ENCODE peak calls at places on chromosomes 12 and 14, in seven cellular contexts. Z is cardiac muscle cell, Y is lower lobe of right lung, F is astrocyte, M is A549, N is tibial artery, W is vagina. Q is an unnamed sample. For H3K4me1, the result is how much of the 10 kb centered on the place peaks cover.

GRCh38 chr12:115341442-115341841 is 657.5 kb upstream of the TBX3 start:
- DNase-seq in Z (no peak), Y (no peak), F (peak), M (peak), N (peak), W (no peak), Q (peak)

GRCh38 chr12:93441111-93441616 is 583 bp downstream of the UBE2N start:
- DNase-seq in Z (peak), Y (peak), F (no peak), M (peak), N (peak), W (no peak), Q (peak)

GRCh38 chr12:42923564-42923963 is 334.0 kb upstream of the PRICKLE1 start:
- DNase-seq in Z (no peak), Y (no peak), F (no peak), M (no peak), N (no peak), W (no peak), Q (no peak)

GRCh38 chr12:31874961-31875608 is 84.1 kb upstream of the RESF1 start:
- DNase-seq in Z (no peak), Y (peak), F (peak), M (peak), N (no peak), W (no peak), Q (peak)

GRCh38 chr14:36834293-36834692 is 172.6 kb downstream of the PAX9 start:
- DNase-seq in Z (no peak), Y (no peak), F (no peak), M (no peak), N (no peak), W (no peak), Q (no peak)

GRCh38 chr14:101819251-101819990 is 57.9 kb downstream of the PPP2R5C start:
- DNase-seq in Z (no peak), Y (no peak), F (no peak), M (no peak), N (no peak), W (no peak), Q (peak)

GRCh38 chr12:31324845-31325523 is 966 bp downstream of the SINHCAF start:
- DNase-seq in Z (peak), Y (peak), F (peak), M (peak), N (peak), W (no peak), Q (peak)

GRCh38 chr12:80632835-80633234 is 74.6 kb upstream of the MYF6 start:
- DNase-seq in Z (peak), Y (no peak), F (no peak), M (no peak), N (no peak), W (no peak), Q (no peak)

GRCh38 chr12:118034429-118035193 is 18.1 kb downstream of the RFC5 start:
- DNase-seq in Z (peak), Y (no peak), F (peak), M (no peak), N (no peak), W (no peak), Q (peak)

GRCh38 chr14:40417777-40418401 is 985.7 kb upstream of the FBXO33 start:
- DNase-seq in Z (peak), Y (no peak), F (no peak), M (peak), N (no peak), W (no peak), Q (no peak)

GRCh38 chr14:33938131-33938949 is 12.5 kb downstream of the EGLN3 start:
- DNase-seq in Z (peak), Y (no peak), F (no peak), M (peak), N (peak), W (no peak), Q (peak)

GRCh38 chr12:1972260-1972659 is 32.0 kb downstream of the DCP1B start:
- DNase-seq in Z (no peak), Y (no peak), F (peak), M (no peak), N (no peak), W (no peak), Q (no peak)

GRCh38 chr12:106115450-106115849 is 23.3 kb downstream of the NUAK1 start:
- DNase-seq in Z (no peak), Y (no peak), F (peak), M (no peak), N (no peak), W (no peak), Q (no peak)

GRCh38 chr12:25271486-25272098 is 20.9 kb upstream of the KRAS start:
- DNase-seq in Z (no peak), Y (no peak), F (no peak), M (no peak), N (no peak), W (no peak), Q (no peak)
- H3K4me1 ChIP-seq in Z (under half), Y (under half), F (under half), M (under half), N (under half), W (under half), Q (under half)

GRCh38 chr12:15214851-15215601 is 6.2 kb downstream of the RERG start:
- DNase-seq in Z (no peak), Y (no peak), F (no peak), M (no peak), N (no peak), W (no peak), Q (no peak)
- TF ChIP-seq CTCF in Z (no peak), Y (no peak), F (no peak), M (no peak), N (no peak), W (no peak), Q (no peak)

GRCh38 chr12:70260610-70261009 is 17.4 kb downstream of the CNOT2 start:
- DNase-seq in Z (no peak), Y (no peak), F (no peak), M (no peak), N (no peak), W (no peak), Q (no peak)
- H3K4me1 ChIP-seq in Z (under half), Y (under half), F (under half), M (under half), N (under half), W (under half), Q (under half)

GRCh38 chr12:3644103-3644502 is 108.8 kb downstream of the CRACR2A start:
- DNase-seq in Z (no peak), Y (no peak), F (no peak), M (no peak), N (no peak), W (no peak), Q (no peak)
- TF ChIP-seq CTCF in Z (no peak), Y (no peak), F (no peak), M (no peak), N (no peak), W (no peak), Q (no peak)

GRCh38 chr12:109998241-109998903 is 858 bp upstream of the ANKRD13A start:
- DNase-seq in Z (no peak), Y (no peak), F (no peak), M (no peak), N (no peak), W (no peak), Q (no peak)

GRCh38 chr12:109999983-110000505 is 814 bp downstream of the ANKRD13A start:
- DNase-seq in Z (peak), Y (peak), F (peak), M (no peak), N (peak), W (no peak), Q (peak)

GRCh38 chr12:109997393-109997792 is 1.2 kb upstream of the GIT2 start:
- DNase-seq in Z (no peak), Y (no peak), F (no peak), M (no peak), N (no peak), W (no peak), Q (no peak)

GRCh38 chr12:109999649-109999971 is 380 bp downstream of the ANKRD13A start:
- DNase-seq in Z (no peak), Y (peak), F (no peak), M (no peak), N (no peak), W (no peak), Q (no peak)

DNA sequence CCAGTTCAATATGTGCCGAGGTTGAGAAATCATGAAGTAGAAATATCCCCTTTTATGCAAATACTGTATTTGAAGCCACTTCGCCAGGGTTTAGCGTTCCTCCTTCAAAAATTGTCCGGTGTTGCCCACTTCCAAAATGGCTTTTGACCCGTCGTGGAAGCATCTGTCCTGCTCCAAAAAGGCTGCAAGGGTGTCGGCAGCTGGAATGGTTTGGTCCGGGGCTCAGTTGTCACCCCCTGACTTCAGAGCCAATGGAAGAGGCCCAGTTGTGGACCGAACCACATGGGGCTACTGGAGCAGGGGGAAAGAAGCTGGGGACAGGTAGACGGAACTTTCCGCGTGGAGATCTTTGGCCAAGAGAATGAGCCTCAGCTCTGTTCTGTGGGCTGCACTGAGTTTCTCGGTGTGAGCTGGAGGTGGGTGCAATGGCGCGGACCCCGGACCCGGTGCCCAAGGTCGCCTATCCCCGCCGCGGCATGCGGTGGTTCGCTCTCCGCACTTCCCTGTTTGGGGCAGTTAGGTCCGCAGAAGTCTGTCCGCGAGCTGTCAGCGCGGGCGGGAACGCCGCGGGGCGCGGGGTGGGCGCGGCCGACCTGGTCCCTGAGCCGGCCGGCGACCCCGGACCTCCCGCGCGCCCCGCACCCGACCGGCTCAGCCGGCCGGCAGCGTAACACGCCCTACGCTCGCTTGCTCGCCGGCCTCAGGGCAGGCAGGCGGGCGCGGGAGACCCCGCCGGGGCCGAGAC is at the start of gene ANKRD13A:
- DNase-seq in Z (peak), Y (peak), F (peak), M (peak), N (peak), W (no peak), Q (peak)
- H3K4me1 ChIP-seq in Z (under half), Y (half or more), F (under half), M (under half), N (under half), W (half or more), Q (under half)

Q was measured in transverse colon.